ENCODE peak calls at places on chromosomes 13 and 19, in four cellular contexts. J, F, M and Y are unnamed samples.

GRCh38 chr19:34359954-34360315 is 5.1 kb upstream of the GPI start:
- DNase-seq in J (no peak), F (no peak), M (no peak), Y (no peak)

GRCh38 chr19:6071103-6071485 is 39.2 kb downstream of the RFX2 start:
- DNase-seq in J (no peak), F (no peak), M (peak; percentile 15), Y (peak; percentile 39)

GRCh38 chr19:16446108-16447014 is 25.4 kb downstream of the EPS15L1 start:
- DNase-seq in J (no peak), F (no peak), M (no peak), Y (no peak)

GRCh38 chr13:26037302-26037701 is 14.5 kb downstream of the SHISA2 start:
- DNase-seq in J (no peak), F (peak; percentile 67), M (peak; percentile 56), Y (peak; percentile 23)

GRCh38 chr13:64937302-64937701 is 2292.8 kb downstream of the PCDH9 start:
- DNase-seq in J (no peak), F (no peak), M (no peak), Y (no peak)

GRCh38 chr13:109945206-109945960 is 159.0 kb upstream of the IRS2 start:
- DNase-seq in J (no peak), F (no peak), M (peak; percentile 58), Y (peak; percentile 96)

GRCh38 chr19:5386841-5387240 is 46.2 kb upstream of the PTPRS start:
- DNase-seq in J (no peak), F (no peak), M (no peak), Y (no peak)

GRCh38 chr19:3055741-3056453 is 6.4 kb downstream of the TLE5 start:
- DNase-seq in J (no peak), F (no peak), M (peak; percentile 81), Y (peak; percentile 82)

GRCh38 chr19:16386619-16387240 is 62.1 kb downstream of the KLF2 start:
- DNase-seq in J (peak; percentile 69), F (peak; percentile 72), M (peak; percentile 60), Y (peak; percentile 49)

GRCh38 chr13:112179421-112179820 is 112.5 kb downstream of the SOX1 start:
- DNase-seq in J (no peak), F (no peak), M (no peak), Y (no peak)

GRCh38 chr13:83515267-83515666 is 367.0 kb downstream of the SLITRK1 start:
- DNase-seq in J (no peak), F (no peak), M (peak; percentile 67), Y (peak; percentile 76)

GRCh38 chr13:23679214-23679613 is 109.0 kb downstream of the TNFRSF19 start:
- DNase-seq in J (no peak), F (no peak), M (peak; percentile 87), Y (peak; percentile 87)

GRCh38 chr13:44373601-44374347 is at the start of gene SERP2:
- DNase-seq in J (no peak), F (no peak), M (no peak), Y (no peak)

GRCh38 chr13:77138813-77139212 is 111.9 kb upstream of the FBXL3 start:
- DNase-seq in J (no peak), F (no peak), M (no peak), Y (no peak)

GRCh38 chr13:84776578-84776977 is 894.3 kb upstream of the SLITRK1 start:
- DNase-seq in J (no peak), F (no peak), M (no peak), Y (no peak)

GRCh38 chr19:56538761-56539263 is at the start of gene ZFP28:
- DNase-seq in J (peak; percentile 62), F (no peak), M (no peak), Y (no peak)

GRCh38 chr13:52713894-52714293 is 25.7 kb downstream of the CNMD start:
- DNase-seq in J (peak; percentile 54), F (peak; percentile 60), M (no peak), Y (peak; percentile 21)

GRCh38 chr13:33249066-33249465 is 36.5 kb downstream of the STARD13 start:
- DNase-seq in J (no peak), F (no peak), M (peak; percentile 44), Y (peak; percentile 40)

GRCh38 chr13:19910336-19911072 is 47.1 kb upstream of the ZMYM5 start:
- DNase-seq in J (no peak), F (no peak), M (peak; percentile 94), Y (peak; percentile 96)

GRCh38 chr19:5089283-5089682 is 120.4 kb downstream of the KDM4B start:
- DNase-seq in J (no peak), F (no peak), M (no peak), Y (no peak)

GRCh38 chr19:19461306-19461670 is 54.1 kb downstream of the TSSK6 start:
- DNase-seq in J (no peak), F (no peak), M (no peak), Y (no peak)

GRCh38 chr13:114124921-114125320 is 7.5 kb downstream of the RASA3 start:
- DNase-seq in J (no peak), F (peak; percentile 84), M (peak; percentile 55), Y (peak; percentile 80)

GRCh38 chr13:51330741-51331140 is 8.8 kb upstream of the SERPINE3 start:
- DNase-seq in J (no peak), F (peak; percentile 87), M (no peak), Y (no peak)

GRCh38 chr13:27022571-27023311 is 148.9 kb downstream of the USP12 start:
- DNase-seq in J (no peak), F (no peak), M (peak; percentile 78), Y (peak; percentile 70)

GRCh38 chr13:21638319-21639282 is 32.3 kb upstream of the FGF9 start:
- DNase-seq in J (peak; percentile 50), F (peak; percentile 55), M (peak; percentile 64), Y (peak; percentile 90)

GRCh38 chr13:21557995-21558394 is 46.0 kb downstream of the MICU2 start:
- DNase-seq in J (no peak), F (peak; percentile 50), M (peak; percentile 51), Y (peak; percentile 38)

GRCh38 chr13:30715837-30716236 is 19.5 kb upstream of the ALOX5AP start:
- DNase-seq in J (no peak), F (no peak), M (no peak), Y (peak; percentile 42)

GRCh38 chr19:2589441-2589840 is 113.1 kb downstream of the GNG7 start:
- DNase-seq in J (no peak), F (no peak), M (no peak), Y (no peak)

GRCh38 chr19:51750381-51751124 is 1.1 kb downstream of the FPR1 start:
- DNase-seq in J (no peak), F (no peak), M (no peak), Y (no peak)

GRCh38 chr19:17497149-17497798 is 14.2 kb upstream of the PGLS start:
- DNase-seq in J (no peak), F (no peak), M (no peak), Y (no peak)

GRCh38 chr19:54133312-54133956 is 4.1 kb upstream of the CNOT3 start:
- DNase-seq in J (no peak), F (no peak), M (peak; percentile 52), Y (peak; percentile 32)

GRCh38 chr19:42528354-42529247 is at the start of gene CEACAM1:
- DNase-seq in J (no peak), F (no peak), M (peak; percentile 35), Y (peak; percentile 55)
- H3K4me3 ChIP-seq in J (no peak within 1 kb of the TSS), F (no peak within 1 kb of the TSS), M (no peak within 1 kb of the TSS), Y (no peak within 1 kb of the TSS)

GRCh38 chr19:38433268-38433733 is at the start of gene RYR1:
- DNase-seq in J (peak; percentile 36), F (peak; percentile 33), M (no peak), Y (peak; percentile 5)
- H3K4me3 ChIP-seq in J (no peak within 1 kb of the TSS), F (no peak within 1 kb of the TSS), M (no peak within 1 kb of the TSS), Y (no peak within 1 kb of the TSS)

GRCh38 chr19:33227242-33227650 is 1.6 kb upstream of the SLC7A10 start:
- DNase-seq in J (no peak), F (no peak), M (no peak), Y (no peak)
- H3K4me3 ChIP-seq in J (no peak overlapping the region), F (no peak overlapping the region), M (no peak overlapping the region), Y (no peak overlapping the region)

GRCh38 chr13:99953138-99953755 is 18.3 kb downstream of the ZIC5 start:
- DNase-seq in J (no peak), F (no peak), M (no peak), Y (no peak)

GRCh38 chr13:99955107-99955746 is 16.3 kb downstream of the ZIC5 start:
- DNase-seq in J (no peak), F (no peak), M (no peak), Y (no peak)

GRCh38 chr13:99958402-99959126 is 13.0 kb downstream of the ZIC5 start:
- DNase-seq in J (no peak), F (no peak), M (no peak), Y (no peak)

GRCh38 chr13:99956473-99957349 is 14.9 kb downstream of the ZIC5 start:
- DNase-seq in J (no peak), F (peak; percentile 65), M (no peak), Y (no peak)

GRCh38 chr13:99955747-99956472 is 15.7 kb downstream of the ZIC5 start:
- DNase-seq in J (no peak), F (peak; percentile 43), M (no peak), Y (no peak)
- H3K4me3 ChIP-seq in J (peak overlapping the region; percentile 6), F (no peak overlapping the region), M (no peak overlapping the region), Y (no peak overlapping the region)

DNA sequence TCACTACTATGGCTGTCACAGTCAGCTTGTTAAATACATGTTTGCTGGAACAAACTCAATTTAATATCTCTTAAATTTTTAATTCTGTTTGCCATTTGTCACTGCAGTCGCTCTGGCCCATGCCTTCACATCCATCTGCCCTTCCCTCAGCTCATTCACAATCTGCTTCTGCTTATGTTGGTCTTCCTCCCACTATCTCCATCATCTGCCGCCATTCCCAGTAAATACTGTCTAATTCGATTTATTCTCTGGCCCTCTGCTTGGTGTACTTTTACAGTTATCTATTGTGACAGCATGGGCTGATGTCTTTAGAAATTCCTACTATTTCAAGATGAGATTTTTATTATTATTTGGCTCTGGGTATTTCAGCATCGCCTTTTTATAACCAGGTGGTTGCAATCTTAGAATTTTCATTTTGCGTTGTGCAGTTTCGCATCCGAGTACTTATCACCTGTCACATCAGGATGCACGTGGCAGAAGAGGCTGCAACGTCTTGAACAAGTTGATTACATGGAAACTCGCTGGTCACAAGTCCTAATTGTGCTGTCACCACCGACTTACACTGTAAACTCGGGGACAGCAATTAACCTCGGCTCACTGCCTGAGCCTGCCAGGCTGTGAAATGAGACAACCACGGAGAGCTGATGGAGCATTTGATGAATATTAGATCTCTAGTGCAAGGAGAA is 158.4 kb downstream of the MYO16 start:
- DNase-seq in J (no peak), F (no peak), M (no peak), Y (no peak)
- H3K4me3 ChIP-seq in J (no peak overlapping the region), F (no peak overlapping the region), M (no peak overlapping the region), Y (no peak overlapping the region)

GRCh38 chr13:97431365-97431764 is 2.6 kb upstream of the RAP2A start:
- DNase-seq in J (no peak), F (no peak), M (no peak), Y (no peak)
- H3K4me3 ChIP-seq in J (no peak overlapping the region), F (peak overlapping the region; percentile 83), M (no peak overlapping the region), Y (no peak overlapping the region)